ENCODE peak calls at places on chromosomes 11 and 22, in nine cellular contexts. L is right cardiac atrium; Y is hypothalamus; M is stimulated activated naive CD4-positive, alpha-beta T cell; C is naive thymus-derived CD8-positive, alpha-beta T cell; H is HTR-8/SVneo; B is H9; V is nephron progenitor cell; R is activated CD4-positive, CD25-positive, alpha-beta regulatory T cell treated with anti-CD3 and anti-CD28 coated beads, Interleukin-2, amount 50 U/mL, for 72 hours. X is an unnamed sample.

GRCh38 chr11:28835790-28836189 is 727.6 kb downstream of the METTL15 start:
- DNase-seq in C (no peak), R (no peak), L (no peak), V (no peak), B (no peak), H (no peak), M (no peak), Y (no peak), X (peak)

GRCh38 chr11:76551400-76551799 is 106.6 kb downstream of the EMSY start:
- DNase-seq in M (no peak), R (no peak), C (no peak), L (no peak), H (no peak), B (no peak), V (no peak), Y (no peak), X (no peak)

GRCh38 chr11:365831-366230 is 3.5 kb upstream of the B4GALNT4 start:
- DNase-seq in L (no peak), V (no peak), H (no peak), M (no peak), R (no peak), C (no peak), B (no peak), Y (no peak), X (no peak)

GRCh38 chr11:108697872-108698473 is 33.1 kb downstream of the DDX10 start:
- DNase-seq in H (peak), V (peak), Y (peak), M (no peak), L (no peak), B (peak), R (no peak), C (peak), X (peak)

GRCh38 chr11:134331565-134332188 is at the start of gene GLB1L2:
- DNase-seq in H (peak), R (peak), V (peak), C (peak), Y (peak), M (peak), L (peak), B (peak), X (peak)

GRCh38 chr11:110479445-110480101 is 49.8 kb downstream of the FDX1 start:
- DNase-seq in V (no peak), B (no peak), C (no peak), Y (peak), M (no peak), R (no peak), L (no peak), H (no peak), X (peak)

GRCh38 chr22:35904332-35904692 is 124.3 kb downstream of the RBFOX2 start:
- DNase-seq in H (no peak), L (no peak), C (no peak), B (no peak), Y (no peak), V (no peak), R (no peak), M (no peak), X (no peak)

GRCh38 chr22:31618471-31619176 is 43.4 kb downstream of the PISD start:
- DNase-seq in R (no peak), M (no peak), V (no peak), B (no peak), C (no peak), L (no peak), H (no peak), Y (no peak), X (no peak)

GRCh38 chr11:74678041-74678440 is 53.2 kb downstream of the CHRDL2 start:
- DNase-seq in Y (no peak), M (no peak), B (no peak), R (peak), H (no peak), L (no peak), V (no peak), C (no peak), X (no peak)

GRCh38 chr11:1549355-1550330 is 22.4 kb downstream of the DUSP8 start:
- DNase-seq in H (no peak), L (peak), R (no peak), V (no peak), Y (peak), C (no peak), B (no peak), M (no peak), X (no peak)

GRCh38 chr22:36166518-36167220 is 6.1 kb upstream of the APOL3 start:
- DNase-seq in V (no peak), B (no peak), L (no peak), C (no peak), H (no peak), R (no peak), M (no peak), Y (no peak), X (no peak)

GRCh38 chr11:85813721-85814120 is 2.8 kb upstream of the SYTL2 start:
- DNase-seq in M (no peak), R (no peak), Y (no peak), C (no peak), B (no peak), H (no peak), L (no peak), V (no peak), X (no peak)

GRCh38 chr11:94125408-94126120 is 3.1 kb upstream of the PANX1 start:
- DNase-seq in C (no peak), M (no peak), L (no peak), R (no peak), H (no peak), B (no peak), Y (no peak), V (no peak), X (no peak)

GRCh38 chr22:30038219-30038618 is 42.0 kb upstream of the HORMAD2 start:
- DNase-seq in L (peak), H (no peak), V (no peak), R (no peak), M (no peak), Y (no peak), B (no peak), C (no peak), X (peak)

GRCh38 chr11:33733978-33734377 is 2.2 kb downstream of the CD59 start:
- DNase-seq in L (no peak), Y (no peak), M (no peak), C (no peak), H (no peak), V (no peak), B (no peak), R (no peak), X (no peak)

GRCh38 chr11:104898685-104899013 is 389 bp upstream of the CASP12 start:
- DNase-seq in R (no peak), Y (no peak), B (no peak), L (no peak), V (no peak), H (no peak), M (no peak), C (no peak), X (no peak)

GRCh38 chr11:23653071-23653675 is 792.9 kb upstream of the CCDC179 start:
- DNase-seq in V (no peak), B (no peak), M (no peak), H (no peak), L (peak), C (no peak), Y (no peak), R (no peak), X (no peak)

X was measured in mesenchymal stem cell.